ENCODE peak calls at places on chromosomes 6 and 20, in seven cellular contexts. N, L, G, M, U, Z and D are unnamed samples.

GRCh38 chr20:23048283-23049200 is 930 bp downstream of the THBD start:
- DNase-seq in M (peak), L (peak), G (peak), Z (peak), N (peak), U (peak), D (peak)

GRCh38 chr20:10558635-10559187 is 115.1 kb downstream of the JAG1 start:
- DNase-seq in G (peak), M (no peak), L (peak), Z (no peak), U (no peak), N (peak), D (peak)

GRCh38 chr20:19713851-19714716 is 44.0 kb upstream of the RIN2 start:
- DNase-seq in L (no peak), M (no peak), G (no peak), N (no peak), U (no peak), Z (no peak), D (no peak)

GRCh38 chr6:106377061-106377540 is 16.6 kb downstream of the CRYBG1 start:
- DNase-seq in M (no peak), L (peak), N (peak), G (no peak), Z (no peak), U (no peak), D (no peak)

GRCh38 chr20:8234580-8234979 is 102.5 kb downstream of the PLCB1 start:
- DNase-seq in M (no peak), N (no peak), L (no peak), Z (no peak), U (no peak), G (no peak), D (no peak)

GRCh38 chr6:711925-712324 is 19.0 kb upstream of the EXOC2 start:
- DNase-seq in L (no peak), U (no peak), G (no peak), M (no peak), Z (no peak), N (no peak), D (no peak)

GRCh38 chr6:3438190-3439167 is 18.4 kb downstream of the SLC22A23 start:
- DNase-seq in N (peak), G (no peak), L (peak), U (no peak), M (no peak), Z (no peak), D (no peak)

GRCh38 chr20:22686097-22686496 is 101.7 kb upstream of the FOXA2 start:
- DNase-seq in M (peak), L (peak), U (peak), N (peak), G (peak), Z (no peak), D (no peak)

GRCh38 chr20:23125625-23126191 is 39.6 kb upstream of the CD93 start:
- DNase-seq in N (peak), L (peak), U (no peak), Z (no peak), G (no peak), M (peak), D (peak)

GRCh38 chr6:110097443-110097842 is 82.0 kb downstream of the WASF1 start:
- DNase-seq in N (no peak), Z (no peak), G (no peak), M (no peak), U (no peak), L (no peak), D (no peak)